ENCODE peak calls at places on chromosomes 16 and 17, in seven cellular contexts. P is activated T-cell treated with anti-CD3 and anti-CD28 coated beads for 24 hours, M is AG09309, I is renal cortical epithelial cell, T is uterus, N is HTR-8/SVneo, E is NCI-H1417 treated with DMSO at 0.1 percent for 48 hours. F is an unnamed sample.

GRCh38 chr17:1035546-1036170 is 38.7 kb downstream of the TIMM22 start:
- DNase-seq in I (no peak), N (no peak), T (no peak), E (no peak), P (no peak), M (no peak), F (no peak)

GRCh38 chr16:26672206-26672605 is 394.5 kb upstream of the C16orf82 start:
- DNase-seq in T (no peak), M (no peak), N (no peak), P (peak), I (no peak), E (no peak), F (no peak)

GRCh38 chr17:57485916-57486315 is 229.6 kb downstream of the MSI2 start:
- DNase-seq in T (no peak), E (no peak), I (no peak), P (no peak), N (no peak), M (no peak), F (no peak)

GRCh38 chr17:35930211-35931065 is at the start of gene RDM1:
- DNase-seq in P (peak), I (peak), M (no peak), E (peak), T (no peak), N (peak), F (peak)

GRCh38 chr17:8371786-8372185 is 4.7 kb downstream of the KRABD2 start:
- DNase-seq in P (no peak), I (no peak), M (no peak), E (no peak), T (no peak), N (no peak), F (no peak)

GRCh38 chr17:82013341-82013740 is 9.3 kb downstream of the CENPX start:
- DNase-seq in E (no peak), N (no peak), T (peak), I (no peak), P (no peak), M (no peak), F (no peak)

GRCh38 chr17:7575481-7575883 is 4.0 kb upstream of the CD68 start:
- DNase-seq in E (no peak), P (no peak), N (no peak), T (no peak), M (no peak), I (no peak), F (no peak)

GRCh38 chr17:8015957-8016631 is 13.7 kb downstream of the GUCY2D start:
- DNase-seq in T (no peak), E (no peak), I (no peak), P (no peak), N (no peak), M (no peak), F (no peak)

GRCh38 chr16:85370881-85371651 is 242.1 kb upstream of the GSE1 start:
- DNase-seq in N (no peak), P (no peak), M (no peak), I (no peak), E (no peak), T (no peak), F (no peak)

GRCh38 chr17:29650407-29650806 is 27.7 kb upstream of the CORO6 start:
- DNase-seq in I (no peak), E (no peak), P (no peak), T (no peak), M (no peak), N (no peak), F (no peak)

GRCh38 chr17:7558544-7559306 is at the start of gene TNFSF13:
- DNase-seq in T (no peak), M (no peak), P (no peak), E (no peak), N (no peak), I (no peak), F (no peak)

GRCh38 chr16:1946495-1947368 is 3.7 kb upstream of the MSRB1 start:
- DNase-seq in P (no peak), I (no peak), N (no peak), T (no peak), E (no peak), M (no peak), F (no peak)

GRCh38 chr17:48841395-48841831 is 10.6 kb downstream of the CALCOCO2 start:
- DNase-seq in M (peak), T (peak), E (no peak), I (peak), N (peak), P (peak), F (no peak)

GRCh38 chr16:81443688-81444447 is 740 bp upstream of the CMIP start:
- DNase-seq in P (no peak), E (no peak), I (no peak), T (peak), N (no peak), M (no peak), F (no peak)

GRCh38 chr17:13864551-13864950 is 204.8 kb upstream of the COX10 start:
- DNase-seq in I (no peak), T (no peak), E (no peak), N (no peak), M (peak), P (no peak), F (no peak)

GRCh38 chr17:32104158-32104557 is 38.1 kb upstream of the RHOT1 start:
- DNase-seq in I (no peak), E (no peak), T (no peak), M (no peak), P (no peak), N (no peak), F (no peak)

GRCh38 chr17:10013360-10014112 is 108.5 kb upstream of the RCVRN start:
- DNase-seq in P (no peak), M (no peak), I (no peak), T (no peak), N (no peak), E (no peak), F (no peak)

GRCh38 chr16:89095401-89095974 is 1.8 kb downstream of the ACSF3 start:
- DNase-seq in M (no peak), P (no peak), I (no peak), T (no peak), E (no peak), N (no peak), F (no peak)

GRCh38 chr16:5875416-5875815 is 777.8 kb upstream of the EEF2KMT start:
- DNase-seq in T (no peak), E (no peak), N (no peak), M (no peak), P (no peak), I (no peak), F (no peak)

GRCh38 chr17:44202756-44203155 is 3.1 kb upstream of the ATXN7L3 start:
- DNase-seq in I (no peak), T (no peak), M (no peak), P (no peak), N (no peak), E (no peak), F (no peak)

GRCh38 chr17:31935512-31935911 is 1.3 kb upstream of the SUZ12 start:
- DNase-seq in T (no peak), M (no peak), I (no peak), E (no peak), P (no peak), N (no peak), F (no peak)

GRCh38 chr17:27384261-27384701 is 72.0 kb upstream of the KSR1 start:
- DNase-seq in M (peak), P (no peak), E (no peak), T (peak), N (peak), I (peak), F (peak)

GRCh38 chr17:50443492-50444051 is 17.6 kb downstream of the ACSF2 start:
- DNase-seq in T (no peak), N (peak), P (no peak), I (no peak), E (no peak), M (no peak), F (no peak)

GRCh38 chr17:63740464-63741181 is 976 bp downstream of the STRADA start:
- DNase-seq in E (no peak), P (no peak), M (no peak), N (peak), T (no peak), I (peak), F (no peak)

F was measured in Caki2.